ENCODE peak calls at places on chromosomes 7 and 10, in ten cellular contexts. P, O, Y, Z, I, C, U, X, N and R are unnamed samples.
A peak's percentile ranks its signal among the peaks of the same experiment; 100 is the strongest.

GRCh38 chr10:110972231-110973134 is 53.1 kb downstream of the SHOC2 start:
- DNase-seq in I (no peak), X (peak; percentile 1), N (no peak), P (no peak), Y (no peak), U (peak; percentile 27), C (no peak), O (no peak), Z (no peak), R (no peak)

GRCh38 chr10:111455776-111456426 is 379.1 kb downstream of the ADRA2A start:
- DNase-seq in Z (no peak), Y (no peak), I (no peak), U (no peak), N (no peak), X (no peak), O (no peak), P (no peak), C (no peak), R (no peak)

GRCh38 chr7:49014870-49015269 is 90.5 kb downstream of the CDC14C start:
- DNase-seq in I (no peak), P (no peak), Z (no peak), O (no peak), Y (no peak), X (no peak), U (peak; percentile 69), C (no peak), N (no peak), R (no peak)

GRCh38 chr7:68020102-68020501 is 1023.5 kb downstream of the TYW1 start:
- DNase-seq in O (no peak), P (no peak), Y (no peak), X (no peak), Z (no peak), C (no peak), I (no peak), N (no peak), U (no peak), R (no peak)

GRCh38 chr7:77453531-77453930 is 37.4 kb upstream of the GSAP start:
- DNase-seq in Z (no peak), I (no peak), P (no peak), X (no peak), Y (peak; percentile 84), O (no peak), U (no peak), C (no peak), N (no peak), R (no peak)

GRCh38 chr10:71974489-71975011 is 10.4 kb downstream of the CHST3 start:
- DNase-seq in C (no peak), Z (no peak), I (no peak), P (no peak), Y (peak; percentile 73), X (peak; percentile 40), O (no peak), U (peak; percentile 56), N (no peak), R (no peak)

GRCh38 chr10:11782793-11783557 is 40.2 kb upstream of the PROSER2 start:
- DNase-seq in U (peak; percentile 62), O (no peak), C (peak; percentile 13), I (peak; percentile 57), X (no peak), Y (peak; percentile 77), N (no peak), P (no peak), Z (peak; percentile 24), R (no peak)

GRCh38 chr7:13476881-13477444 is 512.5 kb downstream of the ETV1 start:
- DNase-seq in Y (peak; percentile 14), O (no peak), Z (no peak), X (no peak), I (no peak), N (no peak), C (no peak), P (no peak), U (no peak), R (no peak)

GRCh38 chr10:100983868-100984669 is 3.2 kb downstream of the MRPL43 start:
- DNase-seq in Y (no peak), O (no peak), P (no peak), U (no peak), Z (no peak), N (no peak), I (no peak), C (no peak), X (no peak), R (no peak)

GRCh38 chr10:63520463-63521388 is 475 bp upstream of the REEP3 start:
- DNase-seq in O (peak; percentile 29), N (no peak), Y (peak; percentile 76), Z (peak; percentile 56), C (peak; percentile 79), P (peak; percentile 51), X (peak; percentile 43), I (peak; percentile 21), U (peak; percentile 79), R (no peak)

GRCh38 chr7:43637114-43637806 is 54.4 kb downstream of the STK17A start:
- DNase-seq in O (no peak), Z (no peak), Y (peak; percentile 48), I (no peak), X (no peak), C (no peak), P (peak; percentile 57), U (no peak), N (no peak), R (no peak)

GRCh38 chr7:152894295-152895170 is 135.0 kb downstream of the ACTR3B start:
- DNase-seq in C (no peak), P (no peak), N (no peak), I (no peak), O (no peak), U (no peak), Y (peak; percentile 11), X (no peak), Z (peak; percentile 72), R (no peak)

GRCh38 chr10:78913219-78914059 is 155.3 kb upstream of the ZMIZ1 start:
- DNase-seq in Z (no peak), P (peak; percentile 95), N (no peak), C (peak; percentile 86), O (no peak), U (no peak), I (no peak), X (no peak), Y (no peak), R (no peak)

GRCh38 chr7:90212149-90212495 is 582 bp downstream of the STEAP2 start:
- DNase-seq in U (no peak), C (no peak), P (no peak), Z (no peak), Y (no peak), I (no peak), O (no peak), N (no peak), X (no peak), R (no peak)

GRCh38 chr10:48896756-48897437 is 42.7 kb downstream of the LRRC18 start:
- DNase-seq in U (no peak), P (no peak), O (no peak), C (no peak), I (no peak), N (no peak), Y (no peak), X (no peak), Z (no peak), R (no peak)

GRCh38 chr10:114943000-114943399 is 5.0 kb downstream of the TRUB1 start:
- DNase-seq in O (no peak), N (no peak), Z (no peak), X (no peak), P (no peak), U (no peak), Y (no peak), C (no peak), I (no peak), R (no peak)

GRCh38 chr10:15548331-15548730 is 171.4 kb downstream of the ITGA8 start:
- DNase-seq in Y (no peak), I (no peak), U (no peak), Z (no peak), C (no peak), X (no peak), O (no peak), N (no peak), P (no peak), R (no peak)

GRCh38 chr7:83588602-83589240 is 60.2 kb downstream of the SEMA3E start:
- DNase-seq in X (no peak), O (no peak), Z (no peak), C (no peak), P (no peak), N (no peak), Y (no peak), U (no peak), I (no peak), R (no peak)

GRCh38 chr7:50696810-50697582 is 85.7 kb downstream of the GRB10 start:
- DNase-seq in Y (peak; percentile 43), I (peak; percentile 17), P (no peak), C (no peak), X (no peak), U (peak; percentile 60), Z (peak; percentile 27), N (no peak), O (no peak), R (no peak)

GRCh38 chr7:104793066-104793465 is 220.9 kb upstream of the KMT2E start:
- DNase-seq in O (no peak), N (no peak), X (no peak), P (no peak), Z (no peak), I (no peak), Y (peak; percentile 61), C (no peak), U (no peak), R (no peak)

GRCh38 chr10:130020651-130021372 is 56.7 kb upstream of the EBF3 start:
- DNase-seq in Z (no peak), I (no peak), C (no peak), O (no peak), P (no peak), X (no peak), N (no peak), Y (no peak), U (no peak), R (no peak)

GRCh38 chr7:106646256-106646655 is 14.7 kb downstream of the CCDC71L start:
- DNase-seq in U (no peak), N (no peak), P (no peak), I (no peak), Y (no peak), C (no peak), O (no peak), X (no peak), Z (no peak), R (no peak)

GRCh38 chr7:103348452-103348851 is 1.0 kb downstream of the PSMC2 start:
- DNase-seq in X (no peak), Z (no peak), O (no peak), C (no peak), N (no peak), U (no peak), P (no peak), I (no peak), Y (no peak), R (no peak)

GRCh38 chr10:3786295-3786981 is 1.4 kb upstream of the KLF6 start:
- DNase-seq in P (no peak), Z (no peak), I (no peak), N (no peak), X (peak; percentile 61), Y (peak; percentile 58), C (no peak), U (peak; percentile 50), O (no peak), R (no peak)

GRCh38 chr10:67788028-67788886 is 49.7 kb downstream of the DNAJC12 start:
- DNase-seq in X (peak; percentile 71), U (peak; percentile 37), C (no peak), P (no peak), Y (peak; percentile 59), Z (peak; percentile 77), I (no peak), N (peak; percentile 23), O (peak; percentile 36), R (no peak)

GRCh38 chr7:47379629-47380324 is 202.1 kb downstream of the TNS3 start:
- DNase-seq in Y (peak; percentile 40), C (no peak), O (no peak), Z (no peak), I (no peak), N (no peak), P (no peak), X (no peak), U (peak; percentile 76), R (no peak)